ENCODE peak calls at places on chromosomes 11 and 22, in four cellular contexts. A, M, L and T are unnamed samples.

GRCh38 chr11:121889168-121889567 is 226.8 kb downstream of the BLID start:
- DNase-seq in A (no peak), M (no peak), L (no peak), T (no peak)

GRCh38 chr11:117189191-117189940 is 9.8 kb upstream of the TAGLN start:
- DNase-seq in A (no peak), M (no peak), L (no peak), T (peak)

GRCh38 chr11:69360606-69361005 is 66.7 kb downstream of the MYEOV start:
- DNase-seq in A (no peak), M (no peak), L (no peak), T (no peak)

GRCh38 chr11:28833670-28834069 is 725.5 kb downstream of the METTL15 start:
- DNase-seq in A (no peak), M (peak), L (no peak), T (no peak)

GRCh38 chr22:30887418-30887817 is 81.2 kb downstream of the MORC2 start:
- DNase-seq in A (no peak), M (no peak), L (no peak), T (no peak)

GRCh38 chr22:38220163-38220562 is 18.4 kb downstream of the MAFF start:
- DNase-seq in A (no peak), M (no peak), L (no peak), T (no peak)

GRCh38 chr11:1339066-1339675 is 29.7 kb upstream of the TOLLIP start:
- DNase-seq in A (no peak), M (no peak), L (no peak), T (no peak)

GRCh38 chr11:10499452-10500262 is 41.3 kb downstream of the RNF141 start:
- DNase-seq in A (no peak), M (no peak), L (no peak), T (no peak)

GRCh38 chr11:43830928-43831440 is 49.6 kb upstream of the ALKBH3 start:
- DNase-seq in A (no peak), M (peak), L (peak), T (peak)

GRCh38 chr11:93850585-93851018 is at the start of gene VSTM5:
- DNase-seq in A (no peak), M (peak), L (no peak), T (no peak)

GRCh38 chr11:2318123-2318522 is 16.3 kb downstream of the TSPAN32 start:
- DNase-seq in A (no peak), M (no peak), L (no peak), T (no peak)

GRCh38 chr22:44181033-44181911 is 547 bp downstream of the PARVG start:
- DNase-seq in A (peak), M (no peak), L (no peak), T (peak)

GRCh38 chr11:101516546-101516945 is 67.3 kb downstream of the TRPC6 start:
- DNase-seq in A (no peak), M (no peak), L (no peak), T (no peak)

GRCh38 chr22:44109417-44109816 is 71.3 kb upstream of the PARVG start:
- DNase-seq in A (no peak), M (no peak), L (no peak), T (no peak)